ENCODE peak calls at places on chromosomes 4 and X, in six cellular contexts. One of them, this sample, is unnamed.
A peak's percentile ranks its signal among the peaks of the same experiment; 100 is the strongest.

GRCh38 chr4:108313546-108314339 is 145.0 kb upstream of the LEF1 start:
- DNase-seq in body of pancreas: no peak
- DNase-seq in pancreas: no peak
- DNase-seq in K562: no peak
- DNase-seq in aorta: no peak
- DNase-seq in foreskin keratinocyte: no peak
- DNase-seq in this sample: no peak

GRCh38 chr4:2084316-2084715 is 25.2 kb downstream of the NAT8L start:
- DNase-seq in body of pancreas: no peak
- DNase-seq in pancreas: no peak
- DNase-seq in K562: no peak
- DNase-seq in foreskin keratinocyte: no peak
- DNase-seq in aorta: no peak
- DNase-seq in this sample: no peak

GRCh38 chr4:38132140-38132673 is 172.0 kb downstream of the PTTG2 start:
- DNase-seq in aorta: no peak
- DNase-seq in K562: no peak
- DNase-seq in pancreas: peak; percentile 31
- DNase-seq in foreskin keratinocyte: peak; percentile 97
- DNase-seq in body of pancreas: peak; percentile 74
- DNase-seq in this sample: no peak

GRCh38 chrX:8067754-8068469 is 103.2 kb downstream of the VCX2 start:
- DNase-seq in body of pancreas: no peak
- DNase-seq in foreskin keratinocyte: peak; percentile 78
- DNase-seq in aorta: no peak
- DNase-seq in K562: no peak
- DNase-seq in pancreas: no peak
- DNase-seq in this sample: no peak

GRCh38 chr4:10001757-10002156 is 19.5 kb downstream of the SLC2A9 start:
- DNase-seq in foreskin keratinocyte: no peak
- DNase-seq in K562: peak; percentile 42
- DNase-seq in pancreas: no peak
- DNase-seq in body of pancreas: no peak
- DNase-seq in aorta: no peak
- DNase-seq in this sample: no peak

GRCh38 chr4:68732653-68733466 is 62.4 kb upstream of the UGT2B15 start:
- DNase-seq in pancreas: peak; percentile 56
- DNase-seq in foreskin keratinocyte: no peak
- DNase-seq in aorta: no peak
- DNase-seq in K562: no peak
- DNase-seq in body of pancreas: peak; percentile 86
- DNase-seq in this sample: no peak

GRCh38 chrX:22969416-22969815 is 30.3 kb upstream of the DDX53 start:
- DNase-seq in aorta: no peak
- DNase-seq in K562: no peak
- DNase-seq in body of pancreas: no peak
- DNase-seq in pancreas: no peak
- DNase-seq in foreskin keratinocyte: no peak
- DNase-seq in this sample: no peak

GRCh38 chrX:63661676-63662075 is 123.3 kb downstream of the ARHGEF9 start:
- DNase-seq in pancreas: no peak
- DNase-seq in aorta: no peak
- DNase-seq in body of pancreas: no peak
- DNase-seq in K562: no peak
- DNase-seq in foreskin keratinocyte: no peak
- DNase-seq in this sample: no peak

GRCh38 chr4:123446791-123447474 is 50.3 kb downstream of the SPRY1 start:
- DNase-seq in aorta: no peak
- DNase-seq in pancreas: no peak
- DNase-seq in body of pancreas: no peak
- DNase-seq in foreskin keratinocyte: no peak
- DNase-seq in K562: no peak
- DNase-seq in this sample: no peak

GRCh38 chr4:158519226-158519625 is 2.5 kb upstream of the RXFP1 start:
- DNase-seq in pancreas: no peak
- DNase-seq in foreskin keratinocyte: no peak
- DNase-seq in aorta: no peak
- DNase-seq in K562: no peak
- DNase-seq in body of pancreas: no peak
- DNase-seq in this sample: no peak

GRCh38 chr4:155187989-155188388 is 20.4 kb upstream of the NPY2R start:
- DNase-seq in pancreas: no peak
- DNase-seq in aorta: no peak
- DNase-seq in foreskin keratinocyte: no peak
- DNase-seq in body of pancreas: no peak
- DNase-seq in K562: no peak
- DNase-seq in this sample: no peak

GRCh38 chrX:110992611-110993010 is 103.4 kb upstream of the PAK3 start:
- DNase-seq in pancreas: peak; percentile 51
- DNase-seq in K562: peak; percentile 25
- DNase-seq in aorta: no peak
- DNase-seq in body of pancreas: peak; percentile 42
- DNase-seq in foreskin keratinocyte: peak; percentile 6
- DNase-seq in this sample: no peak

GRCh38 chrX:87167841-87168240 is 349.8 kb upstream of the KLHL4 start:
- DNase-seq in foreskin keratinocyte: no peak
- DNase-seq in body of pancreas: no peak
- DNase-seq in pancreas: no peak
- DNase-seq in K562: no peak
- DNase-seq in aorta: no peak
- DNase-seq in this sample: no peak

GRCh38 chr4:66430856-66431255 is 760.6 kb upstream of the EPHA5 start:
- DNase-seq in K562: no peak
- DNase-seq in aorta: no peak
- DNase-seq in pancreas: no peak
- DNase-seq in body of pancreas: no peak
- DNase-seq in foreskin keratinocyte: peak; percentile 65
- DNase-seq in this sample: no peak

GRCh38 chrX:101658661-101659477 is 781 bp downstream of the ARMCX2 start:
- DNase-seq in foreskin keratinocyte: peak; percentile 14
- DNase-seq in body of pancreas: peak; percentile 61
- DNase-seq in pancreas: peak; percentile 52
- DNase-seq in aorta: peak; percentile 83
- DNase-seq in K562: peak; percentile 56
- DNase-seq in this sample: peak; percentile 73

GRCh38 chrX:118226060-118226428 is 109.4 kb upstream of the KLHL13 start:
- DNase-seq in body of pancreas: no peak
- DNase-seq in aorta: no peak
- DNase-seq in pancreas: no peak
- DNase-seq in K562: no peak
- DNase-seq in foreskin keratinocyte: peak; percentile 46
- DNase-seq in this sample: no peak

GRCh38 chr4:18203936-18204335 is 182.4 kb upstream of the LCORL start:
- DNase-seq in pancreas: no peak
- DNase-seq in body of pancreas: no peak
- DNase-seq in foreskin keratinocyte: no peak
- DNase-seq in aorta: no peak
- DNase-seq in K562: no peak
- DNase-seq in this sample: no peak

GRCh38 chr4:140359571-140360427 is 13.6 kb upstream of the SCOC start:
- DNase-seq in pancreas: peak; percentile 84
- DNase-seq in K562: peak; percentile 62
- DNase-seq in foreskin keratinocyte: peak; percentile 75
- DNase-seq in aorta: peak; percentile 82
- DNase-seq in body of pancreas: peak; percentile 86
- DNase-seq in this sample: peak; percentile 77

GRCh38 chr4:10299601-10300000 is 157.6 kb downstream of the ZNF518B start:
- DNase-seq in foreskin keratinocyte: peak; percentile 88
- DNase-seq in pancreas: no peak
- DNase-seq in body of pancreas: no peak
- DNase-seq in aorta: no peak
- DNase-seq in K562: no peak
- DNase-seq in this sample: no peak

GRCh38 chr4:59247032-59247431 is 1953.1 kb upstream of the ADGRL3 start:
- DNase-seq in K562: no peak
- DNase-seq in foreskin keratinocyte: no peak
- DNase-seq in body of pancreas: no peak
- DNase-seq in pancreas: no peak
- DNase-seq in aorta: no peak
- DNase-seq in this sample: no peak

GRCh38 chr4:86523333-86523732 is 70.8 kb upstream of the PTPN13 start:
- DNase-seq in body of pancreas: no peak
- DNase-seq in pancreas: no peak
- DNase-seq in K562: no peak
- DNase-seq in foreskin keratinocyte: no peak
- DNase-seq in aorta: no peak
- DNase-seq in this sample: no peak

DNA sequence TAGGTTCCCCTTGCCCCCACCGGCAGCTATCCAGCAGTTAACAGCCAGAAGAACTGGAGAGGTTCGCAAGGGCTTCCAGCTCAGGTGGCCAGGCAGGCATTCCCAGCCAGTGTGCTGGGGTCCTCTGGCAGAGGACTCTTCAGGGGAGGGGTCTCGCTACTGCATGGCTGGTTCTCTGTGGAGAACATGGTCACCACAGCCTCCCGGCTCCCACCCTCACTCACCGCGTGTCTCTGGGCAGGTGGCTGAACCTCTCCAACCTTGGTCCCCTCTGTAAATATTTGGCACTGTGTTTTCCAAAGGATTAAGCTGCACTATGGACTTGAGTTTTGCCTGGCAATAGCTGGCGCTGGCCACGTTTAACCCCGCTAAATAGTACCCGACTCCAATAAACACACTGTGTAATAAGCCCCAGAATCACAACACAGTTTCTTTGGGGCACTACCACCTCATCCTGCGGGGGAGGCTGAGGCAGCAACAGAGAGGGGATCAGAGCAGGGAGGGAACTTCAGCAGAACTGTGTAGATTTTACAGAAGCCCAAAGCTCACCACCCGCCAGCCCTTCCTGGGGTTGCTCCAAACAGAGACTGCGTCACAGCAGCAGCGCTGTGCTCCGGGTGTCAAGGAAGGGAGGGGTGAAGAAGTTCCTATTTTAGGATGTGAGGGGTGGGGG is 15.2 kb downstream of the BCOR start:
- DNase-seq in pancreas: no peak
- DNase-seq in foreskin keratinocyte: no peak
- DNase-seq in body of pancreas: no peak
- DNase-seq in K562: no peak
- DNase-seq in aorta: peak; percentile 70
- DNase-seq in this sample: no peak
- H3K27ac ChIP-seq in pancreas: no peak overlapping the region
- H3K27ac ChIP-seq in foreskin keratinocyte: no peak overlapping the region
- H3K27ac ChIP-seq in body of pancreas: peak overlapping the region; percentile 26
- H3K27ac ChIP-seq in K562: peak overlapping the region; percentile 38
- H3K27ac ChIP-seq in aorta: no peak overlapping the region
- H3K27ac ChIP-seq in this sample: no peak overlapping the region

GRCh38 chr4:26108024-26108423 is 194.0 kb downstream of the SMIM20 start:
- DNase-seq in body of pancreas: no peak
- DNase-seq in pancreas: no peak
- DNase-seq in foreskin keratinocyte: no peak
- DNase-seq in aorta: no peak
- DNase-seq in K562: peak; percentile 35
- DNase-seq in this sample: no peak

GRCh38 chr4:26110493-26110892 is 196.5 kb downstream of the SMIM20 start:
- DNase-seq in body of pancreas: no peak
- DNase-seq in aorta: no peak
- DNase-seq in K562: no peak
- DNase-seq in pancreas: no peak
- DNase-seq in foreskin keratinocyte: peak; percentile 32
- DNase-seq in this sample: no peak

GRCh38 chr4:26105372-26105771 is 191.4 kb downstream of the SMIM20 start:
- DNase-seq in pancreas: no peak
- DNase-seq in foreskin keratinocyte: no peak
- DNase-seq in aorta: no peak
- DNase-seq in K562: no peak
- DNase-seq in body of pancreas: no peak
- DNase-seq in this sample: no peak

GRCh38 chr4:26104056-26104685 is 190.2 kb downstream of the SMIM20 start:
- DNase-seq in foreskin keratinocyte: no peak
- DNase-seq in aorta: no peak
- DNase-seq in pancreas: no peak
- DNase-seq in body of pancreas: no peak
- DNase-seq in K562: no peak
- DNase-seq in this sample: no peak

DNA sequence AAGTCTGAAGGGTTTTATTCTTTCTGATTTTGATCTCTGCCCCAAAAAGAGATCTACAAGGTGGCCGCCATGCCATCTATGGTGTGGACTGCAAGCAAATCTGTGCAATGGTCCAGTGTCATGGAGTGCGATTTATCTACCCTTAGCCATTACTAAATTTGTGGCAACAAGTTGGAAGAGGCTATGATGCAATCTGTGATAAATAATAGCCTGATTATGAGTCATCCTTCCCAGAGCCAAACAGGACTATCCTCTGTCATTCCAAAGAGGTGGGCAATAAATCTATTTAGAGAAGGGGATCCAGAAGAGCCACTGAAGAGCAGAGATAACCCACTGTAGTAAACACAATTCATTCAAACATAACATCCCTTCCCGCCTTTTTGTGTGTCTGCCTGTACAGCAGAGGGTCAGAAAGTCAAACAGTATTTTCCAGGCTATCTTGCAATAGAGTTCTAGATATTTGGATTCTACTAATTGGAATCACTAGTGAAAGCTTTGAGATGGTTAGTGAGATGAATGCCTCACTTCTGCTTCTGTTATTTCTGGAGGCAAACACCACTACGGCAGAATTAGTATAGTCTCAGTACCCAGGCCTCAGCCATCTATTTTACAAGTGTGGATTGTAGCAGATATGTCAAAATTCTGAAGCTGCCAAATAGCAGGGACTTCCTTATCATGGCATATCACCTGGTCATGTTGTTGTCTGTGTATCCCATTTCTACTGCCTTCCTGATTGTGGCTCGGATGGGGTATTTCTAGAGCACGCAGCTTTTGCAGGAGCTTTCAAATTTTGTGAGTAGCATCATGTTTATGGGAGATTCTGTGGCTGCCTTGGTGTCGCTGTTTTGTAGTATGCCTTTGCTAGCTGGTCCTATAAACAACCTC is 192.0 kb downstream of the SMIM20 start:
- DNase-seq in K562: no peak
- DNase-seq in pancreas: no peak
- DNase-seq in aorta: no peak
- DNase-seq in foreskin keratinocyte: peak; percentile 64
- DNase-seq in body of pancreas: no peak
- DNase-seq in this sample: no peak
- H3K4me1 ChIP-seq in K562: no peaks in the 10 kb centered on the region
- H3K4me1 ChIP-seq in pancreas: no peaks in the 10 kb centered on the region
- H3K4me1 ChIP-seq in aorta: no peaks in the 10 kb centered on the region
- H3K4me1 ChIP-seq in foreskin keratinocyte: no peaks in the 10 kb centered on the region
- H3K4me1 ChIP-seq in body of pancreas: no peaks in the 10 kb centered on the region
- H3K4me1 ChIP-seq in this sample: no peaks in the 10 kb centered on the region

GRCh38 chrX:18895157-18895952 is 88.6 kb downstream of the PHKA2 start:
- DNase-seq in pancreas: no peak
- DNase-seq in foreskin keratinocyte: peak; percentile 87
- DNase-seq in body of pancreas: no peak
- DNase-seq in aorta: peak; percentile 72
- DNase-seq in K562: no peak
- DNase-seq in this sample: peak; percentile 40
- H3K27ac ChIP-seq in pancreas: no peak overlapping the region
- H3K27ac ChIP-seq in foreskin keratinocyte: peak overlapping the region; percentile 44
- H3K27ac ChIP-seq in body of pancreas: no peak overlapping the region
- H3K27ac ChIP-seq in aorta: no peak overlapping the region
- H3K27ac ChIP-seq in K562: no peak overlapping the region
- H3K27ac ChIP-seq in this sample: peak overlapping the region; percentile 72

DNA sequence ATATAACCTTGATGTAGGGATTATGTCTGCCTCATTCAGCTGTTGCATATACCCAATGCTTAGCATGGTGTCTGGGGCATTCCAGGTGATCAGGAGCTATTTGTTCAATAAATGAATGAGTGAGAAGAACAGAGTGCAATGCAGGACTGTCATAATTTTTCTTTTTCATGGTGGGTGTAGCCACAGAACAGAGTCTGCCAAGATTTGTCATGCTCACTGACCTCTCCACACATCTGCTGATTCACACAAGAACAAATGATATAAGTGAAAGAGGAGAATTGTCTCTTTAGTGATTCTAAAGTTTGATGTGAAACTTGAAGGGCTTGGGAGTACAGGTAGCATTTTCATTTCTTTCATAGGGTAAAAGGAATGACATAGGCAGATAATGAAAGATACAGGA is 64.4 kb upstream of the TEX13D start:
- DNase-seq in pancreas: no peak
- DNase-seq in foreskin keratinocyte: no peak
- DNase-seq in K562: no peak
- DNase-seq in body of pancreas: no peak
- DNase-seq in aorta: no peak
- DNase-seq in this sample: no peak
- H3K4me1 ChIP-seq in pancreas: no peaks in the 10 kb centered on the region
- H3K4me1 ChIP-seq in foreskin keratinocyte: no peaks in the 10 kb centered on the region
- H3K4me1 ChIP-seq in K562: no peaks in the 10 kb centered on the region
- H3K4me1 ChIP-seq in body of pancreas: no peaks in the 10 kb centered on the region
- H3K4me1 ChIP-seq in aorta: no peaks in the 10 kb centered on the region
- H3K4me1 ChIP-seq in this sample: no peaks in the 10 kb centered on the region